ENCODE peak calls at places on chromosomes 3 and 15, in six cellular contexts. C, H, U, E, J and I are unnamed samples.

GRCh38 chr3:127791221-127791913 is 30.9 kb downstream of the MGLL start:
- DNase-seq in C (peak), U (peak), E (peak), H (peak), J (no peak), I (no peak)

GRCh38 chr3:32873491-32874130 is 55.8 kb downstream of the TRIM71 start:
- DNase-seq in E (no peak), H (peak), U (no peak), C (no peak), J (no peak), I (no peak)

GRCh38 chr15:35312355-35312754 is 227.3 kb upstream of the NANOGP8 start:
- DNase-seq in J (no peak), C (no peak), H (no peak), U (no peak), E (no peak), I (no peak)

GRCh38 chr3:39189648-39190269 is 2.6 kb downstream of the XIRP1 start:
- DNase-seq in C (peak), H (peak), E (peak), U (no peak), J (peak), I (peak)

GRCh38 chr15:40847225-40847961 is 3.5 kb downstream of the SPINT1 start:
- DNase-seq in E (peak), C (peak), U (no peak), J (peak), H (peak), I (no peak)

GRCh38 chr15:82995938-82996337 is 9.9 kb downstream of the RAMAC start:
- DNase-seq in U (no peak), H (no peak), C (no peak), J (no peak), E (no peak), I (no peak)

GRCh38 chr15:87477759-87478687 is 778.5 kb downstream of the NTRK3 start:
- DNase-seq in J (no peak), U (peak), H (peak), E (peak), C (no peak), I (peak)

GRCh38 chr3:110562621-110563020 is 509.0 kb upstream of the NECTIN3 start:
- DNase-seq in U (no peak), H (no peak), E (no peak), J (no peak), C (no peak), I (no peak)

GRCh38 chr15:68578960-68579935 is at the start of gene CORO2B:
- DNase-seq in U (no peak), E (peak), H (peak), J (peak), C (no peak), I (no peak)

GRCh38 chr3:10245313-10245712 is 2.9 kb upstream of the TATDN2 start:
- DNase-seq in J (no peak), C (no peak), U (no peak), H (no peak), E (no peak), I (no peak)

GRCh38 chr15:23570466-23570865 is 5.0 kb downstream of the MKRN3 start:
- DNase-seq in U (no peak), C (peak), E (peak), J (no peak), H (no peak), I (no peak)

GRCh38 chr15:45449878-45450277 is 71.5 kb upstream of the GATM start:
- DNase-seq in J (no peak), E (no peak), U (peak), H (peak), C (no peak), I (no peak)

GRCh38 chr3:23740517-23741402 is 65.0 kb upstream of the UBE2E1 start:
- DNase-seq in E (no peak), U (peak), C (no peak), J (no peak), H (peak), I (peak)

GRCh38 chr3:22731901-22732300 is 471.2 kb upstream of the UBE2E2 start:
- DNase-seq in J (no peak), U (no peak), C (no peak), E (no peak), H (no peak), I (no peak)

GRCh38 chr15:48641416-48641815 is 4.1 kb downstream of the FBN1 start:
- DNase-seq in J (no peak), E (peak), C (no peak), H (no peak), U (no peak), I (no peak)

GRCh38 chr3:64278631-64279030 is 53.4 kb upstream of the PRICKLE2 start:
- DNase-seq in J (no peak), U (no peak), C (peak), H (no peak), E (no peak), I (no peak)

GRCh38 chr3:108590443-108590842 is 921 bp downstream of the DZIP3 start:
- DNase-seq in E (peak), J (no peak), C (no peak), H (no peak), U (no peak), I (no peak)

GRCh38 chr15:57183614-57184344 is 192.5 kb upstream of the CGNL1 start:
- DNase-seq in J (no peak), H (no peak), U (no peak), C (no peak), E (no peak), I (no peak)

GRCh38 chr15:43420876-43421275 is 50.0 kb downstream of the TUBGCP4 start:
- DNase-seq in E (no peak), U (no peak), H (no peak), C (no peak), J (no peak), I (no peak)

GRCh38 chr15:57218826-57219576 is 157.3 kb upstream of the CGNL1 start:
- DNase-seq in J (no peak), U (no peak), E (peak), C (no peak), H (peak), I (no peak)

GRCh38 chr3:14943042-14943441 is 4.3 kb upstream of the NR2C2 start:
- DNase-seq in J (no peak), C (no peak), H (no peak), U (no peak), E (no peak), I (no peak)

GRCh38 chr3:108472011-108472591 is 38.3 kb downstream of the MYH15 start:
- DNase-seq in C (no peak), E (no peak), H (no peak), J (no peak), U (peak), I (no peak)

GRCh38 chr15:70475439-70475781 is 287.9 kb downstream of the UACA start:
- DNase-seq in J (no peak), H (no peak), E (no peak), U (no peak), C (no peak), I (no peak)

GRCh38 chr15:62539236-62539635 is 374.2 kb upstream of the C2CD4B start:
- DNase-seq in E (no peak), J (no peak), U (no peak), C (no peak), H (no peak), I (no peak)